ENCODE peak calls at places on chromosomes 13 and 19, in five cellular contexts. R is spleen, F is tibial artery, K is psoas muscle, S is coronary artery. U is an unnamed sample.

GRCh38 chr19:52492201-52492960 is 35.1 kb upstream of the ZNF808 start:
- DNase-seq in S (no peak), F (peak), K (no peak), R (no peak), U (no peak)

GRCh38 chr19:44212865-44213346 is 574 bp downstream of the ZNF227 start:
- DNase-seq in S (no peak), R (no peak), F (no peak), K (no peak), U (no peak)

GRCh38 chr13:94716016-94716415 is 3.7 kb upstream of the SOX21 start:
- DNase-seq in R (no peak), K (no peak), S (no peak), F (no peak), U (peak)

GRCh38 chr19:55500368-55500952 is 12.2 kb downstream of the SSC5D start:
- DNase-seq in R (no peak), S (no peak), F (no peak), K (no peak), U (no peak)

GRCh38 chr13:25178070-25178469 is 6.0 kb upstream of the AMER2 start:
- DNase-seq in F (no peak), R (no peak), S (no peak), K (no peak), U (peak)

GRCh38 chr13:23707674-23708073 is 137.5 kb downstream of the TNFRSF19 start:
- DNase-seq in F (no peak), S (no peak), K (no peak), R (no peak), U (no peak)

GRCh38 chr13:30034448-30034795 is 184.0 kb upstream of the UBL3 start:
- DNase-seq in S (no peak), K (no peak), F (no peak), R (no peak), U (no peak)

GRCh38 chr13:26011996-26012688 is 39.7 kb downstream of the SHISA2 start:
- DNase-seq in K (no peak), R (peak), S (no peak), F (no peak), U (no peak)

GRCh38 chr13:33642374-33643065 is 175.4 kb upstream of the RFC3 start:
- DNase-seq in K (peak), S (peak), R (no peak), F (no peak), U (no peak)

GRCh38 chr19:49570138-49570856 is 10.1 kb downstream of the NOSIP start:
- DNase-seq in S (no peak), F (no peak), K (no peak), R (no peak), U (no peak)

GRCh38 chr19:44557933-44558332 is 28.5 kb upstream of the CEACAM20 start:
- DNase-seq in R (no peak), F (no peak), S (no peak), K (no peak), U (no peak)

GRCh38 chr19:2458054-2458453 is 1.3 kb upstream of the LMNB2 start:
- DNase-seq in F (no peak), R (no peak), S (no peak), K (no peak), U (no peak)

GRCh38 chr19:52336976-52337375 is 933 bp downstream of the ZNF610 start:
- DNase-seq in R (no peak), S (no peak), F (no peak), K (no peak), U (no peak)

GRCh38 chr13:59038824-59039223 is 1124.9 kb downstream of the DIAPH3 start:
- DNase-seq in F (no peak), S (no peak), K (no peak), R (no peak), U (no peak)

GRCh38 chr13:23731709-23732108 is 157.5 kb downstream of the MIPEP start:
- DNase-seq in K (no peak), R (no peak), F (no peak), S (no peak), U (no peak)

GRCh38 chr13:67726979-67727378 is 496.8 kb upstream of the PCDH9 start:
- DNase-seq in S (no peak), R (no peak), K (no peak), F (no peak), U (no peak)

GRCh38 chr19:2274937-2275535 is 6.9 kb downstream of the PEAK3 start:
- DNase-seq in F (no peak), S (no peak), K (peak), R (peak), U (no peak)

GRCh38 chr19:23528376-23528775 is 133.1 kb upstream of the ZNF91 start:
- DNase-seq in F (no peak), S (no peak), K (no peak), R (no peak), U (no peak)

GRCh38 chr13:31930901-31931522 is 100.6 kb upstream of the FRY start:
- DNase-seq in F (no peak), R (no peak), S (no peak), K (no peak), U (no peak)
- H3K27ac ChIP-seq in F (no peak), R (no peak), S (no peak), K (no peak), U (no peak)

GRCh38 chr19:7395793-7396192 is 47.1 kb downstream of the ARHGEF18 start:
- DNase-seq in R (no peak), F (no peak), K (no peak), S (no peak), U (no peak)

GRCh38 chr19:7394728-7395359 is 46.1 kb downstream of the ARHGEF18 start:
- DNase-seq in R (peak), S (peak), F (peak), K (peak), U (peak)

GRCh38 chr19:7400815-7401214 is 52.1 kb downstream of the ARHGEF18 start:
- DNase-seq in R (no peak), F (no peak), S (no peak), K (no peak), U (no peak)

GRCh38 chr19:7395360-7395781 is 46.6 kb downstream of the ARHGEF18 start:
- DNase-seq in F (no peak), R (no peak), K (no peak), S (no peak), U (no peak)

DNA sequence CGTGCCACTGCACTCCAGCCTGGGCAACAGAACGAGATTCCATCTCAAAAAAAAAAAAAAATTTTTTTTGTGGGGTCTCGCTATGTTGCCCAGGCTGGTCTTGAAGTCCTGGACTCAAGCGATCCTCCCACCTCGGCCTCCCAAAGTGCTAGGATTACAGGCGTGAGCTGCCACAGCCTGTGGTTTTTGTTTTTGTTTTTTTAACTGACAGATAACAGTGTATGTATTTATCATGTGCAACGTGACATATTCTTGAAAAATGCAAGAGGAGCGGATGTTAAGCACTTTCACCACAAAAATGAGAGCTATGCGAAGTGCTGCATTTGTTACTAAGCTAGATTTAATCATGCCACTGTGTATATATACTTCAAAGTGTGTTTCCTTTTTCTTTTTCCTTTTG is 49.0 kb downstream of the ARHGEF18 start:
- DNase-seq in R (no peak), F (no peak), S (no peak), K (no peak), U (no peak)
- H3K27ac ChIP-seq in R (peak), F (no peak), S (no peak), K (peak), U (no peak)

GRCh38 chr13:102788683-102789082 is 10.1 kb downstream of the POGLUT2 start:
- DNase-seq in S (no peak), F (no peak), R (no peak), K (no peak), U (no peak)
- H3K27ac ChIP-seq in S (no peak), F (no peak), R (no peak), K (no peak), U (no peak)

GRCh38 chr13:75446874-75447273 is 35.1 kb downstream of the TBC1D4 start:
- DNase-seq in F (no peak), S (no peak), R (no peak), K (no peak), U (no peak)

GRCh38 chr13:75442736-75443234 is 39.2 kb downstream of the TBC1D4 start:
- DNase-seq in S (no peak), R (no peak), K (no peak), F (no peak), U (no peak)

GRCh38 chr13:75443356-75443958 is 38.5 kb downstream of the TBC1D4 start:
- DNase-seq in K (no peak), R (no peak), F (no peak), S (no peak), U (no peak)

GRCh38 chr13:75445717-75446529 is 36.0 kb downstream of the TBC1D4 start:
- DNase-seq in S (no peak), K (no peak), R (no peak), F (no peak), U (no peak)

GRCh38 chr13:75444016-75444415 is 38.0 kb downstream of the TBC1D4 start:
- DNase-seq in F (no peak), K (no peak), S (no peak), R (no peak), U (no peak)
- H3K27ac ChIP-seq in F (no peak), K (peak), S (no peak), R (no peak), U (no peak)

GRCh38 chr19:38538793-38539528 is 78.8 kb downstream of the MAP4K1 start:
- DNase-seq in S (no peak), F (no peak), K (no peak), R (no peak), U (no peak)

GRCh38 chr19:38538386-38538785 is 79.4 kb downstream of the MAP4K1 start:
- DNase-seq in S (no peak), F (no peak), R (no peak), K (no peak), U (no peak)

GRCh38 chr19:38537071-38537847 is 80.5 kb downstream of the MAP4K1 start:
- DNase-seq in S (no peak), R (no peak), K (no peak), F (no peak), U (no peak)

GRCh38 chr19:38542040-38542439 is 75.7 kb downstream of the MAP4K1 start:
- DNase-seq in F (no peak), K (no peak), R (no peak), S (no peak), U (no peak)

GRCh38 chr19:38539751-38540150 is 78.0 kb downstream of the MAP4K1 start:
- DNase-seq in F (no peak), R (no peak), S (no peak), K (no peak), U (no peak)
- H3K27ac ChIP-seq in F (no peak), R (no peak), S (no peak), K (no peak), U (no peak)

GRCh38 chr13:97248243-97248642 is 26.1 kb downstream of the MBNL2 start:
- DNase-seq in F (no peak), S (no peak), K (no peak), R (no peak), U (no peak)

GRCh38 chr13:97249093-97249787 is 27.1 kb downstream of the MBNL2 start:
- DNase-seq in S (no peak), F (no peak), K (no peak), R (no peak), U (no peak)

GRCh38 chr13:97252735-97253134 is 30.6 kb downstream of the MBNL2 start:
- DNase-seq in S (no peak), R (no peak), F (no peak), K (no peak), U (no peak)

GRCh38 chr13:97249797-97250495 is 27.8 kb downstream of the MBNL2 start:
- DNase-seq in F (no peak), S (no peak), K (no peak), R (no peak), U (no peak)

DNA sequence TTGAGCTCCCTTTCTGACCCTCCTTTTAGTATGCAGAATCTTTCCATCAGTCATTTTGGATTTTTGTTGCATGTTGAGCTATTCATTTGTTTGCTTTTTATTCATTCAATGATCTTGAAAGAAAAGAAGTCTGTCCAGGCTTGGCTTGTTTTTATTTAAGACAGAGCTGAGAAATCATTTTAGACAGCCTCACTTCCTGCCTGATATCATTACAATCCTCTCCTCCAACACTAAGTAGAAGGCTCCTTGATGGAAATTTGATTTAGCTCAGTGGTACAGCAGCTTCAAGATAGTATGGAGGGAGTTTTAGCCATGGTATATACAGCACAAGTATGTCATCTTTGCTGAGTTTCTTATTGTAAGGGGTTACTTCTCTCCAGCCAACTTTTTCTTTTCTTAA is 28.4 kb downstream of the MBNL2 start:
- DNase-seq in K (no peak), S (no peak), F (no peak), R (no peak), U (no peak)
- H3K27ac ChIP-seq in K (peak), S (peak), F (peak), R (no peak), U (peak)

DNA sequence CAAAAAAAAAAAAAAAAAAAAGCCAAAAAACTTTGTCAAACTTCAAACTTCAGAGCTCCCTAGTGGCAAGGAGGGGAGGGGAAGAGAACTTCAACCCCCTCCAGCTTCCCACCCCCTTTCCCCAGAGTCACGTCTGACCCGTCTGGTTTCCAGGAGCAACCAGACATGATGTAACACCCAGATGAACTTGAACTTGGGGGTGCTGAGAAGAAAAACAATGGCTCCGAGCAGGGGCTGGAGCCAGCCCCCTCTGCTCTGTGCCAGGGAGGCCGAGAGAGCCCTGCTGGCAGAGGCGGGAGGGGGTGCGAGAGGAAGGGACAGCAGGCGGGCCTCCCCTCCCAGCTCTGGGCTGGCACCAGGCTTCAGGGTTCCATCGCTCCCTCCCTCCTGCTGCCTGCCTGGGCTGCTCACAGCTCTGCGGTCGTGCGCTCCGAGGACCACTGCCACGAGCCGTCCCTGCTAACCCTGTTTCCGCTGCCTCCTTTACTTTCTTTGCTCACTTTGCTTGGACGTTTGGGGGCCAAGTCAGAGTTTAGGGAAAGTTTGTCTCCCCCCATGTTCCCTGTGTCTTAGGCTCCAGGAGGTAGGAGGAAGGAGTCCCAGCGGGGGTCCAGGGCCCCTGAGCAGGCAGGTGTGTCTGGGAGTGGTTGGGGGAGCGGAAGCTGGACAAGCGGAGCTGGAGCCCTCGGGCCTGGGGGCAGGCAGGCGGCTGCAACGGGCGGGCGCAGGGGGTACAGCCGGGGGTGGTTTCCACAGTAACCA is 11.1 kb downstream of the LYL1 start:
- DNase-seq in K (peak), F (peak), S (peak), R (no peak), U (no peak)
- H3K27ac ChIP-seq in K (peak), F (peak), S (peak), R (no peak), U (peak)